ENCODE peak calls at places on chromosomes 2 and 18, in four cellular contexts. L is SK-N-SH, O is K562, E is H1. B is an unnamed sample.

GRCh38 chr2:100707016-100707947 is 112.7 kb upstream of the NPAS2 start:
- DNase-seq in L (no peak), O (no peak), E (no peak), B (no peak)

GRCh38 chr2:128386066-128386465 is 67.4 kb upstream of the HS6ST1 start:
- DNase-seq in L (no peak), O (no peak), E (no peak), B (no peak)

GRCh38 chr2:20164734-20165242 is 60.1 kb downstream of the SDC1 start:
- DNase-seq in L (no peak), O (no peak), E (no peak), B (no peak)

GRCh38 chr2:137467246-137467862 is 496.9 kb upstream of the HNMT start:
- DNase-seq in L (peak), O (peak), E (peak), B (peak)

GRCh38 chr2:5995832-5996231 is 303.6 kb downstream of the SOX11 start:
- DNase-seq in L (no peak), O (no peak), E (no peak), B (no peak)

GRCh38 chr2:152415231-152415642 is 80.3 kb downstream of the FMNL2 start:
- DNase-seq in L (no peak), O (no peak), E (no peak), B (no peak)

GRCh38 chr2:937530-937929 is 13.1 kb upstream of the SNTG2 start:
- DNase-seq in L (no peak), O (no peak), E (peak), B (no peak)

GRCh38 chr2:236638707-236639106 is 69.1 kb downstream of the ACKR3 start:
- DNase-seq in L (no peak), O (no peak), E (no peak), B (no peak)

GRCh38 chr2:85355073-85355410 is 473 bp downstream of the ELMOD3 start:
- DNase-seq in L (no peak), O (no peak), E (no peak), B (no peak)

GRCh38 chr2:9375857-9376428 is 47.4 kb downstream of the ITGB1BP1 start:
- DNase-seq in L (no peak), O (no peak), E (no peak), B (no peak)

GRCh38 chr2:175366814-175367213 is 185.3 kb upstream of the ATP5MC3 start:
- DNase-seq in L (peak), O (peak), E (peak), B (peak)
- TF ChIP-seq NRF1 in L (no peak), O (no peak), E (no peak), B (no peak)

DNA sequence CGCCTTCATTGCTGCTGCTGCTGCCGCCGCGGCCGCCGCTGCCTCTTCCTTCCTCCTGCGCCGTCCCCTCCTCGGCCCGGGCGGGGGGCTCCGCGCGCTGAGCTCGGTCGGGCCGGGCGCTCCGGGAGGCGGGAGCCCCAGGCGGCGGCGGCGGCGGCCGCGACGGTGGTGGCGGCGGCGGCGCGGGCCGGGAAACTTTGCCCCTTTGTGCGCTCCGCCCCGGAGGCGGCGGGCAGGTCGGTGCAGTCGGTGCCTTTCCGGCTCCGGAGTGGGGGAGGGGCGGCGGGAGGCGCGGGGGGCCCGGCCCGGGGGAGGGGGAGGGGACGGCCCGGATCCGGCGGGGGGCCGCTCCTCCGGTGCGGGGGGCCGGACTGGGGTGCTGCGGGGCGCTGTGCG is 210 bp downstream of the TET3 start:
- DNase-seq in L (no peak), O (no peak), E (peak), B (no peak)
- TF ChIP-seq NRF1 in L (no peak), O (no peak), E (no peak), B (no peak)

DNA sequence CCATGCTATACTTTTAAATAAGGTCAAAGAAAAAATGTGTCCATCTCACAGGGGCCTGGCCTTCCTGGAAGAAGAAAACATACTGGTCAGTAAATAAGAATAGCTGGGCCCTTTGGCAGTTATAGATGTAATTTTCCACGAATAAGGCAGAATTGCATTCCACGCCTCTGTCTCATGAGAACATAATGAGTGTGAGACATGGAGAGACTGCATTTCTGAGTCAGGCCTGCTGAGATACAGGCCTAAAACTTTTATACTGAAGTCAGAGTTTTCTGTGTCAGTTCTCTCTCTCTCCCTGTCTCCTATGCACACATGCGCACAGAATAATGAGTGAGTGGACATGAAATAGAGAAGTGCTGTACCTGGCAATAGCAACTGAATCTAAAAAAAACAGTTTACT is 20.4 kb upstream of the IL1R1 start:
- DNase-seq in L (no peak), O (no peak), E (no peak), B (no peak)
- TF ChIP-seq NRF1 in L (no peak), O (no peak), E (no peak), B (no peak)

GRCh38 chr18:55500316-55501086 is 87.5 kb downstream of the TCF4 start:
- DNase-seq in L (no peak), O (no peak), E (no peak), B (no peak)
- TF ChIP-seq NRF1 in L (no peak), O (no peak), E (no peak), B (no peak)